ENCODE peak calls at places on chromosomes 13 and 19, in nine cellular contexts. One of them, this sample, is unnamed.

GRCh38 chr19:21586341-21587116 is 81.1 kb downstream of the ZNF429 start:
- DNase-seq in iris pigment epithelial cell: no peak
- DNase-seq in NCI-H1048: no peak
- DNase-seq in RWPE1: no peak
- DNase-seq in CD4-positive, alpha-beta memory T cell: no peak
- DNase-seq in endothelial cell: peak
- DNase-seq in germinal center: no peak
- DNase-seq in uterus: no peak
- DNase-seq in SJSA1: no peak
- DNase-seq in this sample: no peak

GRCh38 chr19:29672933-29673336 is 7.7 kb downstream of the PLEKHF1 start:
- DNase-seq in endothelial cell: no peak
- DNase-seq in NCI-H1048: no peak
- DNase-seq in RWPE1: no peak
- DNase-seq in iris pigment epithelial cell: no peak
- DNase-seq in uterus: no peak
- DNase-seq in CD4-positive, alpha-beta memory T cell: peak
- DNase-seq in germinal center: peak
- DNase-seq in SJSA1: no peak
- DNase-seq in this sample: peak

GRCh38 chr19:33514885-33515485 is 6.6 kb downstream of the PEPD start:
- DNase-seq in CD4-positive, alpha-beta memory T cell: no peak
- DNase-seq in NCI-H1048: no peak
- DNase-seq in SJSA1: peak
- DNase-seq in RWPE1: no peak
- DNase-seq in endothelial cell: no peak
- DNase-seq in iris pigment epithelial cell: no peak
- DNase-seq in uterus: no peak
- DNase-seq in germinal center: no peak
- DNase-seq in this sample: no peak

GRCh38 chr19:7663711-7664110 is 5.1 kb upstream of the RETN start:
- DNase-seq in SJSA1: no peak
- DNase-seq in uterus: no peak
- DNase-seq in CD4-positive, alpha-beta memory T cell: no peak
- DNase-seq in NCI-H1048: no peak
- DNase-seq in iris pigment epithelial cell: no peak
- DNase-seq in endothelial cell: no peak
- DNase-seq in germinal center: no peak
- DNase-seq in RWPE1: no peak
- DNase-seq in this sample: no peak

GRCh38 chr19:5031231-5032100 is 62.6 kb downstream of the KDM4B start:
- DNase-seq in RWPE1: peak
- DNase-seq in CD4-positive, alpha-beta memory T cell: peak
- DNase-seq in iris pigment epithelial cell: peak
- DNase-seq in SJSA1: peak
- DNase-seq in germinal center: peak
- DNase-seq in uterus: peak
- DNase-seq in NCI-H1048: no peak
- DNase-seq in endothelial cell: peak
- DNase-seq in this sample: peak

GRCh38 chr19:39067104-39067503 is 17.1 kb upstream of the ACP7 start:
- DNase-seq in NCI-H1048: no peak
- DNase-seq in uterus: no peak
- DNase-seq in germinal center: no peak
- DNase-seq in endothelial cell: no peak
- DNase-seq in iris pigment epithelial cell: no peak
- DNase-seq in SJSA1: no peak
- DNase-seq in CD4-positive, alpha-beta memory T cell: no peak
- DNase-seq in RWPE1: no peak
- DNase-seq in this sample: no peak

GRCh38 chr13:29457299-29457698 is 138.2 kb downstream of the SLC7A1 start:
- DNase-seq in germinal center: no peak
- DNase-seq in iris pigment epithelial cell: peak
- DNase-seq in CD4-positive, alpha-beta memory T cell: no peak
- DNase-seq in uterus: no peak
- DNase-seq in endothelial cell: no peak
- DNase-seq in NCI-H1048: no peak
- DNase-seq in RWPE1: peak
- DNase-seq in SJSA1: peak
- DNase-seq in this sample: no peak

GRCh38 chr13:36163809-36164308 is 32.7 kb upstream of the DCLK1 start:
- DNase-seq in RWPE1: peak
- DNase-seq in uterus: peak
- DNase-seq in CD4-positive, alpha-beta memory T cell: no peak
- DNase-seq in iris pigment epithelial cell: peak
- DNase-seq in germinal center: no peak
- DNase-seq in endothelial cell: no peak
- DNase-seq in SJSA1: peak
- DNase-seq in NCI-H1048: no peak
- DNase-seq in this sample: no peak

GRCh38 chr19:12800873-12801465 is 631 bp downstream of the PRDX2 start:
- DNase-seq in RWPE1: no peak
- DNase-seq in SJSA1: no peak
- DNase-seq in CD4-positive, alpha-beta memory T cell: no peak
- DNase-seq in NCI-H1048: no peak
- DNase-seq in germinal center: no peak
- DNase-seq in uterus: no peak
- DNase-seq in endothelial cell: peak
- DNase-seq in iris pigment epithelial cell: no peak
- DNase-seq in this sample: no peak

GRCh38 chr13:82011355-82011754 is 1670.4 kb upstream of the SPRY2 start:
- DNase-seq in RWPE1: no peak
- DNase-seq in germinal center: no peak
- DNase-seq in iris pigment epithelial cell: no peak
- DNase-seq in CD4-positive, alpha-beta memory T cell: no peak
- DNase-seq in NCI-H1048: no peak
- DNase-seq in uterus: no peak
- DNase-seq in endothelial cell: no peak
- DNase-seq in SJSA1: no peak
- DNase-seq in this sample: no peak